ENCODE peak calls at places on chromosome 11, in five cellular contexts. I, E, D, X and N are unnamed samples.
A peak's percentile ranks its signal among the peaks of the same experiment; 100 is the strongest.

GRCh38 chr11:61882879-61883278 is 8.5 kb downstream of the FADS3 start:
- DNase-seq in I (no peak), E (no peak), D (no peak), X (no peak), N (no peak)

GRCh38 chr11:83456075-83456474 is 169.9 kb upstream of the CCDC90B start:
- DNase-seq in I (no peak), E (no peak), D (no peak), X (no peak), N (no peak)

GRCh38 chr11:2101171-2101675 is 38.0 kb downstream of the IGF2 start:
- DNase-seq in I (peak; percentile 38), E (no peak), D (no peak), X (no peak), N (no peak)

GRCh38 chr11:14499178-14499559 is 442 bp downstream of the COPB1 start:
- DNase-seq in I (no peak), E (peak; percentile 55), D (peak; percentile 42), X (no peak), N (peak; percentile 22)

GRCh38 chr11:60840711-60841430 is 1.0 kb upstream of the CCDC86 start:
- DNase-seq in I (peak; percentile 72), E (no peak), D (no peak), X (peak; percentile 81), N (peak; percentile 94)

GRCh38 chr11:70491696-70492472 is 93.6 kb downstream of the CTTN start:
- DNase-seq in I (peak; percentile 44), E (no peak), D (no peak), X (no peak), N (no peak)

GRCh38 chr11:12784445-12784844 is 110.2 kb downstream of the TEAD1 start:
- DNase-seq in I (no peak), E (no peak), D (no peak), X (no peak), N (peak; percentile 80)

GRCh38 chr11:46200537-46201281 is 76.8 kb upstream of the CREB3L1 start:
- DNase-seq in I (no peak), E (no peak), D (no peak), X (no peak), N (no peak)

GRCh38 chr11:60891103-60891741 is 15.2 kb downstream of the PRPF19 start:
- DNase-seq in I (no peak), E (no peak), D (peak; percentile 50), X (no peak), N (peak; percentile 75)

GRCh38 chr11:34086554-34087278 is 18.7 kb upstream of the NAT10 start:
- DNase-seq in I (no peak), E (no peak), D (no peak), X (no peak), N (peak; percentile 33)

GRCh38 chr11:20327377-20327776 is 36.1 kb upstream of the HTATIP2 start:
- DNase-seq in I (no peak), E (no peak), D (no peak), X (no peak), N (no peak)

GRCh38 chr11:2458321-2458720 is 13.5 kb downstream of the KCNQ1 start:
- DNase-seq in I (no peak), E (no peak), D (no peak), X (no peak), N (no peak)

GRCh38 chr11:61362542-61362875 is 335 bp downstream of the TMEM138 start:
- DNase-seq in I (no peak), E (peak; percentile 32), D (no peak), X (no peak), N (peak; percentile 77)

GRCh38 chr11:20000393-20001134 is 159.7 kb downstream of the DBX1 start:
- DNase-seq in I (no peak), E (no peak), D (no peak), X (no peak), N (no peak)

DNA sequence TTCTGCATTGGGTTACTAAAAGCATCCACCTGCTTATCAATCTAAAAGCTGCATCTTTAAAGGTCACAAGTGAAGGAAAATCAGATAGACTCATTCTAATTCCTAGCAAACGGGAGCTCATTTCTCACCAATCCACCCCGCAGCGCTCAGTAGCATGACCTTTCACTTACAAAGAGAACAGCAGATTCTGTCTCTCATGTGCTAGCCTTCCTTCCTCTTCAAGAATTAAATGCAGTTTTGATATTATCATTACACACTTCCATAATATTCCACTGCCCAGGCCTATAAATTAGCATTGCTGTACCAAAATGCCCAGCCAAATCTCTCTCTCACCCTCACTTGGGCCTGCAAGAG is 212.8 kb downstream of the CADM1 start:
- DNase-seq in I (no peak), E (no peak), D (no peak), X (no peak), N (no peak)
- H3K4me3 ChIP-seq in I (no peak overlapping the region), E (no peak overlapping the region), D (no peak overlapping the region), X (no peak overlapping the region), N (no peak overlapping the region)

GRCh38 chr11:64372802-64373597 is 14.0 kb downstream of the RPS6KA4 start:
- DNase-seq in I (no peak), E (no peak), D (no peak), X (no peak), N (peak; percentile 18)
- H3K4me3 ChIP-seq in I (no peak overlapping the region), E (no peak overlapping the region), D (no peak overlapping the region), X (no peak overlapping the region), N (no peak overlapping the region)

GRCh38 chr11:79173615-79174014 is 267.2 kb downstream of the TENM4 start:
- DNase-seq in I (no peak), E (no peak), D (no peak), X (peak; percentile 35), N (peak; percentile 62)
- H3K4me3 ChIP-seq in I (no peak overlapping the region), E (no peak overlapping the region), D (no peak overlapping the region), X (no peak overlapping the region), N (no peak overlapping the region)

GRCh38 chr11:119730347-119730613 is 1.3 kb upstream of the NECTIN1 start:
- DNase-seq in I (no peak), E (no peak), D (no peak), X (no peak), N (no peak)

GRCh38 chr11:119728651-119729580 is at the start of gene NECTIN1:
- DNase-seq in I (peak; percentile 91), E (peak; percentile 94), D (peak; percentile 91), X (peak; percentile 86), N (peak; percentile 84)

GRCh38 chr11:119728226-119728626 is 774 bp downstream of the NECTIN1 start:
- DNase-seq in I (no peak), E (peak; percentile 45), D (no peak), X (no peak), N (peak; percentile 30)

GRCh38 chr11:119729581-119730346 is 764 bp upstream of the NECTIN1 start:
- DNase-seq in I (peak; percentile 76), E (peak; percentile 86), D (peak; percentile 52), X (peak; percentile 50), N (peak; percentile 36)

GRCh38 chr11:119730789-119731386 is 1.9 kb upstream of the NECTIN1 start:
- DNase-seq in I (peak; percentile 1), E (no peak), D (no peak), X (no peak), N (no peak)
- H3K4me3 ChIP-seq in I (no peak overlapping the region), E (no peak overlapping the region), D (no peak overlapping the region), X (no peak overlapping the region), N (no peak overlapping the region)

GRCh38 chr11:113496026-113496651 is 20.9 kb upstream of the DRD2 start:
- DNase-seq in I (no peak), E (no peak), D (no peak), X (no peak), N (no peak)
- H3K4me3 ChIP-seq in I (no peak overlapping the region), E (no peak overlapping the region), D (no peak overlapping the region), X (no peak overlapping the region), N (no peak overlapping the region)

GRCh38 chr11:59097113-59097708 is 9.8 kb upstream of the FAM111B start:
- DNase-seq in I (peak; percentile 60), E (peak; percentile 77), D (peak; percentile 71), X (peak; percentile 77), N (peak; percentile 81)
- H3K4me3 ChIP-seq in I (no peak overlapping the region), E (no peak overlapping the region), D (no peak overlapping the region), X (no peak overlapping the region), N (no peak overlapping the region)

GRCh38 chr11:66287256-66288137 is 1.4 kb downstream of the YIF1A start:
- DNase-seq in I (no peak), E (no peak), D (no peak), X (no peak), N (no peak)
- H3K4me3 ChIP-seq in I (peak overlapping the region; percentile 96), E (peak overlapping the region; percentile 90), D (peak overlapping the region; percentile 87), X (peak overlapping the region; percentile 79), N (peak overlapping the region; percentile 85)

GRCh38 chr11:130423541-130424155 is 4.8 kb downstream of the ADAMTS8 start:
- DNase-seq in I (peak; percentile 40), E (no peak), D (no peak), X (no peak), N (no peak)

GRCh38 chr11:130420478-130421198 is 7.8 kb downstream of the ADAMTS8 start:
- DNase-seq in I (peak; percentile 29), E (no peak), D (peak; percentile 51), X (no peak), N (peak; percentile 37)

GRCh38 chr11:130421199-130421585 is 7.2 kb downstream of the ADAMTS8 start:
- DNase-seq in I (no peak), E (no peak), D (no peak), X (no peak), N (no peak)

GRCh38 chr11:130421697-130422096 is 6.7 kb downstream of the ADAMTS8 start:
- DNase-seq in I (peak; percentile 48), E (no peak), D (no peak), X (no peak), N (no peak)

GRCh38 chr11:130422251-130422995 is 6.0 kb downstream of the ADAMTS8 start:
- DNase-seq in I (peak; percentile 35), E (no peak), D (no peak), X (no peak), N (no peak)
- H3K4me3 ChIP-seq in I (no peak overlapping the region), E (no peak overlapping the region), D (no peak overlapping the region), X (no peak overlapping the region), N (no peak overlapping the region)

DNA sequence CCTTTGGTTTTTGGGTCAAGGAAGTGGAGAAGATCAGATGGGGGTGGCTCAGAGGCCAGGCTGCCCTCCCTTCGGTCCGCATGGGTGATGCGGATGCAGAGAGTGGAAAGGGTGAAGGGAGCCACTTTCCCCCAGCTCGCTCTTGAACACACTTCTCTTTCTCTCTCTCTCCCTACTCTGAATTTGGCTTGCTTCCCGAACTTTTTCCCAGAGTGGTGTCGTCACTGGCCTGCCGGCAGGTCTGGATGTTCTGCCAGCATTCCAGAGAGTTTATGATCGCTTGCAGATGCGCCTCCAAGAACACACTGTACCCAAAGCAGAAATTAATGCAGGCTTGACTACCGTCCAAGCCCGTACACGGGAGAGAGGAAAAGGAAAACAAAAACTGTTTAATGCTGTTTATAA is 103.2 kb downstream of the ZBTB16 start:
- DNase-seq in I (peak; percentile 92), E (peak; percentile 90), D (peak; percentile 92), X (peak; percentile 97), N (peak; percentile 100)
- H3K4me3 ChIP-seq in I (peak overlapping the region; percentile 62), E (no peak overlapping the region), D (no peak overlapping the region), X (no peak overlapping the region), N (no peak overlapping the region)